ENCODE peak calls at places on chromosomes 5 and 9, in six cellular contexts. O is activated T-cell treated with anti-CD3 and anti-CD28 coated beads for 1 hour; I is cardiac fibroblast; H is germinal center; P is midbrain; S is activated CD4-positive, alpha-beta T cell treated with anti-CD3 and anti-CD28 coated beads, Interleukin-2, amount 50 U/mL, for 1 hour. V is an unnamed sample.

GRCh38 chr5:131570757-131571156 is 64.3 kb downstream of the RAPGEF6 start:
- DNase-seq in P (no peak), I (peak), S (no peak), O (no peak), H (no peak), V (no peak)

GRCh38 chr5:94429566-94429965 is 188.8 kb downstream of the KIAA0825 start:
- DNase-seq in I (no peak), H (no peak), O (no peak), S (no peak), P (no peak), V (no peak)

GRCh38 chr5:4970171-4970570 is 170.0 kb upstream of the ADAMTS16 start:
- DNase-seq in O (no peak), P (no peak), H (no peak), S (no peak), I (no peak), V (no peak)

GRCh38 chr5:73629456-73629855 is 3.5 kb downstream of the ARHGEF28 start:
- DNase-seq in S (no peak), P (no peak), I (no peak), O (no peak), H (no peak), V (no peak)

GRCh38 chr5:61949054-61949679 is 356.8 kb upstream of the KIF2A start:
- DNase-seq in I (no peak), O (no peak), H (no peak), P (peak), S (no peak), V (no peak)

GRCh38 chr5:96807099-96807654 is 568 bp downstream of the ERAP1 start:
- DNase-seq in S (no peak), P (peak), O (no peak), I (peak), H (peak), V (no peak)

GRCh38 chr5:72427488-72428437 is 79.4 kb downstream of the ZNF366 start:
- DNase-seq in H (no peak), S (no peak), P (no peak), I (peak), O (no peak), V (no peak)

GRCh38 chr9:37913480-37914153 is 9.7 kb upstream of the SLC25A51 start:
- DNase-seq in H (peak), S (peak), O (peak), I (peak), P (peak), V (peak)

GRCh38 chr9:972512-973294 is 3.8 kb upstream of the DMRT3 start:
- DNase-seq in S (no peak), H (no peak), P (no peak), I (no peak), O (no peak), V (no peak)

GRCh38 chr5:57442080-57442839 is 40.4 kb downstream of the ACTBL2 start:
- DNase-seq in S (no peak), I (peak), O (no peak), P (no peak), H (no peak), V (no peak)

GRCh38 chr5:150516011-150516410 is 8.1 kb downstream of the NDST1 start:
- DNase-seq in P (no peak), H (no peak), S (no peak), I (peak), O (no peak), V (no peak)

GRCh38 chr5:169151051-169151805 is 149.7 kb downstream of the SLIT3 start:
- DNase-seq in S (no peak), H (no peak), I (no peak), P (no peak), O (no peak), V (no peak)

GRCh38 chr5:137778772-137779564 is 24.8 kb upstream of the HNRNPA0 start:
- DNase-seq in H (peak), S (no peak), O (no peak), I (peak), P (peak), V (no peak)

GRCh38 chr5:26388946-26389345 is 649.4 kb downstream of the CDH9 start:
- DNase-seq in P (peak), H (no peak), O (no peak), S (no peak), I (no peak), V (no peak)

GRCh38 chr5:126268697-126269315 is 154.4 kb upstream of the GRAMD2B start:
- DNase-seq in I (peak), H (no peak), S (no peak), O (no peak), P (no peak), V (no peak)

V was measured in T follicular helper cell.